ENCODE peak calls at places on chromosomes 1 and 21, in six cellular contexts. H is astrocyte, P is GM23338, D is AG09309, F is cardiac fibroblast, W is fibroblast of lung. G is an unnamed sample.

GRCh38 chr1:176522310-176522846 is 59.4 kb downstream of the PAPPA2 start:
- DNase-seq in F (no peak), H (no peak), W (no peak), P (no peak), D (no peak), G (no peak)

GRCh38 chr1:188706742-188707141 is 1770.9 kb downstream of the BRINP3 start:
- DNase-seq in D (no peak), F (peak), W (peak), P (no peak), H (peak), G (peak)

GRCh38 chr1:224859651-224860050 is 69.8 kb upstream of the DNAH14 start:
- DNase-seq in P (no peak), D (no peak), W (no peak), H (no peak), F (no peak), G (no peak)

GRCh38 chr1:48775817-48776399 is 783 bp downstream of the BEND5 start:
- DNase-seq in H (no peak), F (no peak), D (no peak), P (no peak), W (no peak), G (no peak)

GRCh38 chr1:230067871-230068814 is 1.1 kb downstream of the GALNT2 start:
- DNase-seq in F (no peak), P (peak), D (no peak), H (no peak), W (peak), G (no peak)

GRCh38 chr1:62621907-62622306 is 24.6 kb downstream of the ANGPTL3 start:
- DNase-seq in H (peak), W (peak), P (no peak), F (peak), D (peak), G (peak)

GRCh38 chr21:17726047-17726446 is 93.1 kb downstream of the C21orf91 start:
- DNase-seq in P (peak), D (no peak), H (no peak), W (no peak), F (no peak), G (peak)

GRCh38 chr1:87834941-87835340 is 506.3 kb downstream of the LMO4 start:
- DNase-seq in P (no peak), D (no peak), W (no peak), F (no peak), H (no peak), G (no peak)

GRCh38 chr1:156625436-156626078 is 6.3 kb downstream of the HAPLN2 start:
- DNase-seq in W (peak), F (peak), P (peak), H (no peak), D (no peak), G (peak)

GRCh38 chr1:235892734-235893413 is 26.2 kb upstream of the LYST start:
- DNase-seq in F (no peak), W (no peak), D (no peak), P (no peak), H (no peak), G (no peak)

GRCh38 chr1:37922767-37923550 is 23.9 kb downstream of the INPP5B start:
- DNase-seq in H (no peak), W (no peak), F (no peak), D (no peak), P (no peak), G (no peak)

DNA sequence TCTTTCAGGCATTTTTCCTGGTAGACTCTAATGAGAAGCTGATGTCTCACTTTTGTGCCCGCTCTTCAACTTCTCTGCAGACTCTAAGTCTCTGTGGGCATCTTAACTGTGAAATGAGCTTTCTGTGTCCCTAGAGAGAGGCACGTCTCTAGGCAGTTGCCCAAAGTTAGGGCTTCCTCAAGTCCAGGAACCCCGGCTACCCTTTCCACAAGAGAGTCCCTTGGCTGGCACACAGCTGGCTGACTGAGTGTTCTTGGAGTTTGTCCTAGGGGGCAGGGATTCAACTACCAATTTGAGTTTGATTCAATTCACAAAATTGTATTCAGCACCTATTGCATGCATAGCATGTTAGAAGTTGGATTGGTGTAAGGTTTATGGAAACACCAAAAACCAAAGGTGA is 1.4 kb downstream of the GPR61 start:
- DNase-seq in H (no peak), P (no peak), D (no peak), W (no peak), F (no peak), G (no peak)
- TF ChIP-seq CTCF in H (no peak), P (no peak), D (no peak), W (no peak), F (no peak), G (no peak)

GRCh38 chr21:42108554-42108885 is 37.4 kb downstream of the UMODL1 start:
- DNase-seq in H (no peak), W (no peak), F (no peak), P (no peak), D (no peak), G (no peak)
- H3K4me3 ChIP-seq in H (no peak), W (no peak), F (no peak), P (no peak), D (no peak), G (no peak)

GRCh38 chr1:34292472-34292871 is 115.8 kb downstream of the C1orf94 start:
- DNase-seq in P (peak), H (no peak), W (no peak), F (no peak), D (no peak), G (no peak)
- TF ChIP-seq CTCF in P (peak), H (no peak), W (no peak), F (no peak), D (peak), G (no peak)

GRCh38 chr1:117613969-117614865 is 8.4 kb downstream of the TENT5C start:
- DNase-seq in P (no peak), H (no peak), F (no peak), D (no peak), W (no peak), G (no peak)
- H3K4me3 ChIP-seq in P (no peak), H (no peak), F (no peak), D (no peak), W (no peak), G (no peak)

GRCh38 chr1:111789666-111790316 is 34.1 kb downstream of the DDX20 start:
- DNase-seq in D (peak), H (peak), P (no peak), W (peak), F (peak), G (peak)

GRCh38 chr1:111789077-111789476 is 33.4 kb downstream of the DDX20 start:
- DNase-seq in F (peak), P (no peak), H (no peak), D (peak), W (no peak), G (peak)

GRCh38 chr1:111784273-111784901 is 28.7 kb downstream of the DDX20 start:
- DNase-seq in D (no peak), H (no peak), W (no peak), P (no peak), F (no peak), G (no peak)

GRCh38 chr1:111792249-111792648 is 36.5 kb downstream of the DDX20 start:
- DNase-seq in W (no peak), F (no peak), P (peak), H (no peak), D (no peak), G (no peak)

GRCh38 chr1:111786669-111787207 is 31.0 kb downstream of the DDX20 start:
- DNase-seq in F (no peak), P (no peak), D (no peak), W (no peak), H (no peak), G (no peak)
- TF ChIP-seq CTCF in F (no peak), P (no peak), D (no peak), W (no peak), H (no peak), G (no peak)

GRCh38 chr1:175152006-175152652 is 40.4 kb downstream of the KIAA0040 start:
- DNase-seq in W (peak), F (peak), H (no peak), P (peak), D (no peak), G (peak)
- H3K4me3 ChIP-seq in W (no peak), F (no peak), H (no peak), P (peak), D (no peak), G (no peak)

GRCh38 chr1:88985692-88986091 is 6.7 kb downstream of the KYAT3 start:
- DNase-seq in P (no peak), H (no peak), W (no peak), D (no peak), F (no peak), G (no peak)
- TF ChIP-seq CTCF in P (no peak), H (no peak), W (no peak), D (no peak), F (no peak), G (no peak)

G was measured in fibroblast of pulmonary artery.